ENCODE peak calls at places on chromosome 17, in nine cellular contexts. Y, B, N, O, X, I, F, A and M are unnamed samples.

GRCh38 chr17:76535788-76536510 is 1.6 kb downstream of the CYGB start:
- DNase-seq in Y (no peak), B (no peak), N (no peak), O (no peak), X (no peak), I (no peak), F (no peak), A (no peak), M (no peak)

GRCh38 chr17:53662608-53663007 is 160.1 kb upstream of the KIF2B start:
- DNase-seq in Y (no peak), B (no peak), N (no peak), O (no peak), X (no peak), I (no peak), F (no peak), A (no peak), M (no peak)

GRCh38 chr17:77723071-77723908 is 235.2 kb upstream of the TNRC6C start:
- DNase-seq in Y (no peak), B (no peak), N (no peak), O (no peak), X (no peak), I (no peak), F (peak), A (no peak), M (no peak)

GRCh38 chr17:40598021-40598927 is 33.0 kb upstream of the CCR7 start:
- DNase-seq in Y (no peak), B (peak), N (no peak), O (no peak), X (no peak), I (peak), F (no peak), A (no peak), M (no peak)

GRCh38 chr17:65523411-65523810 is 38.0 kb downstream of the AXIN2 start:
- DNase-seq in Y (no peak), B (no peak), N (no peak), O (peak), X (no peak), I (no peak), F (no peak), A (no peak), M (no peak)

GRCh38 chr17:10652984-10653680 is 4.0 kb downstream of the MYH3 start:
- DNase-seq in Y (no peak), B (no peak), N (no peak), O (peak), X (no peak), I (no peak), F (no peak), A (no peak), M (no peak)

GRCh38 chr17:13024526-13025263 is 6.9 kb upstream of the ELAC2 start:
- DNase-seq in Y (peak), B (peak), N (peak), O (peak), X (peak), I (peak), F (peak), A (peak), M (peak)

GRCh38 chr17:69508814-69509213 is 94.3 kb downstream of the MAP2K6 start:
- DNase-seq in Y (no peak), B (no peak), N (no peak), O (no peak), X (no peak), I (no peak), F (no peak), A (no peak), M (no peak)

GRCh38 chr17:34926661-34927060 is 34.6 kb downstream of the CCT6B start:
- DNase-seq in Y (no peak), B (no peak), N (no peak), O (no peak), X (no peak), I (no peak), F (no peak), A (no peak), M (no peak)

GRCh38 chr17:56173958-56174357 is 20.7 kb downstream of the ANKFN1 start:
- DNase-seq in Y (no peak), B (no peak), N (no peak), O (no peak), X (no peak), I (no peak), F (no peak), A (no peak), M (no peak)

GRCh38 chr17:73901661-73902415 is 257.6 kb upstream of the SDK2 start:
- DNase-seq in Y (peak), B (no peak), N (no peak), O (no peak), X (no peak), I (peak), F (no peak), A (no peak), M (peak)

GRCh38 chr17:71085238-71086033 is 916.1 kb downstream of the KCNJ2 start:
- DNase-seq in Y (peak), B (no peak), N (peak), O (peak), X (no peak), I (peak), F (no peak), A (no peak), M (no peak)

GRCh38 chr17:60392845-60393702 is 1.1 kb upstream of the USP32 start:
- DNase-seq in Y (peak), B (no peak), N (no peak), O (peak), X (peak), I (peak), F (no peak), A (no peak), M (peak)

GRCh38 chr17:66304304-66305174 is 2.1 kb downstream of the PRKCA start:
- DNase-seq in Y (peak), B (no peak), N (no peak), O (peak), X (peak), I (peak), F (no peak), A (no peak), M (no peak)